ENCODE peak calls at places on chromosomes 4 and X, in eight cellular contexts. W is NCI-H1092; S is HFFc6; Q is MCF 10A; G is heart left ventricle; F is activated CD8-positive, alpha-beta T cell treated with anti-CD3 and anti-CD28 coated beads, Interleukin-2, amount 10 ng/mL, durations not matched to agents 7 days and 5 days; A is hippocampal formation; K is T follicular helper cell. M is an unnamed sample.

GRCh38 chr4:4289575-4289929 is 402 bp downstream of the LYAR start:
- DNase-seq in F (no peak), S (peak; percentile 25), G (no peak), W (no peak), Q (peak; percentile 20), K (no peak), A (peak; percentile 35), M (no peak)

GRCh38 chr4:86261634-86262033 is 98.2 kb downstream of the MAPK10 start:
- DNase-seq in F (no peak), S (no peak), G (no peak), Q (no peak), W (no peak), A (no peak), K (no peak), M (no peak)

GRCh38 chr4:55468724-55469123 is 73.0 kb downstream of the TMEM165 start:
- DNase-seq in Q (peak; percentile 33), W (no peak), S (peak; percentile 52), A (no peak), F (no peak), K (no peak), G (no peak), M (no peak)

GRCh38 chr4:154485127-154485773 is 6.3 kb downstream of the DCHS2 start:
- DNase-seq in Q (no peak), K (no peak), W (no peak), F (no peak), S (no peak), G (no peak), A (no peak), M (no peak)

GRCh38 chr4:110480741-110481271 is 4.9 kb downstream of the ENPEP start:
- DNase-seq in K (no peak), G (no peak), Q (no peak), A (no peak), W (no peak), S (no peak), F (no peak), M (no peak)

GRCh38 chr4:2714071-2714770 is 41.9 kb downstream of the TNIP2 start:
- DNase-seq in W (no peak), A (no peak), F (peak; percentile 63), S (peak; percentile 40), K (peak; percentile 24), G (peak; percentile 42), Q (no peak), M (peak; percentile 23)

GRCh38 chr4:31768756-31769155 is 1048.6 kb downstream of the PCDH7 start:
- DNase-seq in Q (no peak), G (no peak), A (no peak), W (no peak), F (no peak), K (no peak), S (no peak), M (no peak)

GRCh38 chr4:83852085-83852451 is 316.2 kb downstream of the GPAT3 start:
- DNase-seq in F (no peak), K (no peak), A (no peak), W (no peak), S (peak; percentile 86), Q (peak; percentile 28), G (no peak), M (no peak)

GRCh38 chrX:94908171-94908570 is 1234.2 kb downstream of the FAM133A start:
- DNase-seq in K (no peak), S (no peak), A (no peak), G (peak; percentile 36), F (no peak), W (no peak), Q (no peak), M (no peak)

GRCh38 chr4:103207673-103208072 is 9.5 kb upstream of the CENPE start:
- DNase-seq in G (no peak), K (no peak), F (no peak), Q (peak; percentile 22), S (no peak), A (no peak), W (no peak), M (no peak)

GRCh38 chr4:80321341-80321740 is 14.2 kb upstream of the CFAP299 start:
- DNase-seq in K (no peak), G (no peak), A (no peak), Q (no peak), W (no peak), S (no peak), F (no peak), M (no peak)

GRCh38 chr4:6229095-6229494 is 28.7 kb upstream of the JAKMIP1 start:
- DNase-seq in G (peak; percentile 66), S (no peak), F (no peak), Q (no peak), A (peak; percentile 61), K (no peak), W (peak; percentile 81), M (no peak)

M was measured in effector memory CD4-positive, alpha-beta T cell.